ENCODE peak calls at places on chromosomes 4 and X, in seven cellular contexts. One of them, this sample, is unnamed.

GRCh38 chr4:65391814-65392213 is 278.5 kb downstream of the EPHA5 start:
- DNase-seq in AG10803: no peak
- DNase-seq in GM12865: no peak
- DNase-seq in CD4-positive, alpha-beta T cell: no peak
- DNase-seq in upper lobe of right lung: no peak
- DNase-seq in GM23338: no peak
- DNase-seq in fibroblast of mammary gland: no peak
- DNase-seq in this sample: no peak

GRCh38 chrX:13167444-13168207 is 123.2 kb upstream of the FAM9C start:
- DNase-seq in upper lobe of right lung: no peak
- DNase-seq in fibroblast of mammary gland: peak; percentile 64
- DNase-seq in GM12865: peak; percentile 4
- DNase-seq in CD4-positive, alpha-beta T cell: no peak
- DNase-seq in GM23338: no peak
- DNase-seq in AG10803: peak; percentile 69
- DNase-seq in this sample: peak; percentile 20

GRCh38 chr4:4866124-4866832 is 6.8 kb downstream of the MSX1 start:
- DNase-seq in upper lobe of right lung: no peak
- DNase-seq in fibroblast of mammary gland: no peak
- DNase-seq in GM12865: peak; percentile 27
- DNase-seq in AG10803: no peak
- DNase-seq in CD4-positive, alpha-beta T cell: no peak
- DNase-seq in GM23338: peak; percentile 57
- DNase-seq in this sample: no peak

GRCh38 chrX:40550069-40550468 is 30.7 kb upstream of the ATP6AP2 start:
- DNase-seq in CD4-positive, alpha-beta T cell: no peak
- DNase-seq in AG10803: no peak
- DNase-seq in fibroblast of mammary gland: no peak
- DNase-seq in GM23338: no peak
- DNase-seq in GM12865: no peak
- DNase-seq in upper lobe of right lung: no peak
- DNase-seq in this sample: no peak

GRCh38 chr4:169174247-169174646 is 96.5 kb downstream of the SH3RF1 start:
- DNase-seq in CD4-positive, alpha-beta T cell: no peak
- DNase-seq in GM12865: no peak
- DNase-seq in GM23338: no peak
- DNase-seq in fibroblast of mammary gland: no peak
- DNase-seq in AG10803: no peak
- DNase-seq in upper lobe of right lung: no peak
- DNase-seq in this sample: no peak

GRCh38 chr4:212438-213174 is 88.3 kb downstream of the ZNF718 start:
- DNase-seq in CD4-positive, alpha-beta T cell: no peak
- DNase-seq in upper lobe of right lung: peak; percentile 73
- DNase-seq in fibroblast of mammary gland: peak; percentile 90
- DNase-seq in GM12865: no peak
- DNase-seq in AG10803: peak; percentile 74
- DNase-seq in GM23338: peak; percentile 98
- DNase-seq in this sample: peak; percentile 16

GRCh38 chrX:15864629-15865028 is 10.0 kb upstream of the AP1S2 start:
- DNase-seq in AG10803: no peak
- DNase-seq in upper lobe of right lung: no peak
- DNase-seq in GM12865: no peak
- DNase-seq in fibroblast of mammary gland: peak; percentile 29
- DNase-seq in GM23338: no peak
- DNase-seq in CD4-positive, alpha-beta T cell: no peak
- DNase-seq in this sample: no peak

GRCh38 chr4:95066011-95066410 is 308.3 kb downstream of the BMPR1B start:
- DNase-seq in fibroblast of mammary gland: no peak
- DNase-seq in CD4-positive, alpha-beta T cell: no peak
- DNase-seq in AG10803: no peak
- DNase-seq in GM12865: no peak
- DNase-seq in upper lobe of right lung: no peak
- DNase-seq in GM23338: no peak
- DNase-seq in this sample: no peak

GRCh38 chrX:69357293-69357692 is 146.8 kb upstream of the NALF2 start:
- DNase-seq in CD4-positive, alpha-beta T cell: no peak
- DNase-seq in upper lobe of right lung: no peak
- DNase-seq in GM23338: no peak
- DNase-seq in fibroblast of mammary gland: no peak
- DNase-seq in GM12865: no peak
- DNase-seq in AG10803: no peak
- DNase-seq in this sample: no peak

GRCh38 chr4:101321481-101322042 is 25.8 kb downstream of the PPP3CA start:
- DNase-seq in AG10803: no peak
- DNase-seq in fibroblast of mammary gland: no peak
- DNase-seq in upper lobe of right lung: no peak
- DNase-seq in GM12865: no peak
- DNase-seq in CD4-positive, alpha-beta T cell: no peak
- DNase-seq in GM23338: no peak
- DNase-seq in this sample: no peak

GRCh38 chr4:102578819-102579218 is 77.7 kb downstream of the NFKB1 start:
- DNase-seq in GM12865: no peak
- DNase-seq in upper lobe of right lung: no peak
- DNase-seq in fibroblast of mammary gland: no peak
- DNase-seq in CD4-positive, alpha-beta T cell: no peak
- DNase-seq in GM23338: peak; percentile 93
- DNase-seq in AG10803: no peak
- DNase-seq in this sample: no peak
- TF ChIP-seq CTCF in GM12865: no peak
- TF ChIP-seq CTCF in upper lobe of right lung: peak; percentile 27
- TF ChIP-seq CTCF in fibroblast of mammary gland: no peak
- TF ChIP-seq CTCF in CD4-positive, alpha-beta T cell: peak; percentile 17
- TF ChIP-seq CTCF in GM23338: peak; percentile 74
- TF ChIP-seq CTCF in AG10803: peak; percentile 2
- TF ChIP-seq CTCF in this sample: no peak

DNA sequence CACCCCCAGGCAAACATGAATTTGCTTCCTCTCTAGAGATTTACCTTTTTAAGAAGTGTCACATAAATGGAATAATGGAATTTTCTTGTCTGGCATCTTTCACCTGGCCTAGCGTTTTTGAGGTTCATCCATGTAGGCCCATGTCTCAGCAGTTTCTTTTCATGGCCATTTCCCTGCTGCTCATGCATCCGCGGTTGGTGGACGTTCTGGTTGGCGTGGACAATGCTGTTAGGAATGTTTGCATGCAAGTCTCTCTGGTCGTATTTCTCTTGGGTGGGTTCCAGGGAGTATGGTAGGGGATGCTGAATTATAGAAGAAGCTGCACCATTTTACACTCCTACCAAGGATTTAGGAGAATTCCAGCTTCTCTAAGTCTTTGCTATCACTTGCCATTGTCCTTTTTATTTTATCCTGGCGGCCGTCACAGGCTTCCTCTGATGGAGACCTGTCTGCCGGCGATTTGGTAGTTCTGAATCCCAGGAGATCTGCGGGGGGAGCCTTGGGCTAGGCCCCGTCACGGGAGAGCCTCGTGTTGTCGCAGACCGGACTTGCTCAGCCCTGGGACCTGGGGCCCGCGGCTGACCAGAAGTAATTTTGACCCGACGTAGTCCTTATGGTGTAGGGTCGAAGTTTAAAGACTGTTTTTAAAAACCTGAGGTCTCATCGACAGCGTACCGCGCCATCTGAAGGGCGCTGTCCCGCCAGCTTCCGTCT is 56.9 kb upstream of the TADA2B start:
- DNase-seq in GM23338: peak; percentile 44
- DNase-seq in upper lobe of right lung: no peak
- DNase-seq in GM12865: no peak
- DNase-seq in CD4-positive, alpha-beta T cell: no peak
- DNase-seq in AG10803: peak; percentile 77
- DNase-seq in fibroblast of mammary gland: peak; percentile 71
- DNase-seq in this sample: no peak
- TF ChIP-seq CTCF in GM23338: no peak
- TF ChIP-seq CTCF in upper lobe of right lung: no peak
- TF ChIP-seq CTCF in GM12865: no peak
- TF ChIP-seq CTCF in CD4-positive, alpha-beta T cell: no peak
- TF ChIP-seq CTCF in AG10803: no peak
- TF ChIP-seq CTCF in fibroblast of mammary gland: no peak
- TF ChIP-seq CTCF in this sample: no peak

GRCh38 chr4:144754562-144755410 is 108.8 kb downstream of the HHIP start:
- DNase-seq in GM23338: peak; percentile 62
- DNase-seq in GM12865: no peak
- DNase-seq in upper lobe of right lung: no peak
- DNase-seq in CD4-positive, alpha-beta T cell: no peak
- DNase-seq in fibroblast of mammary gland: peak; percentile 42
- DNase-seq in AG10803: peak; percentile 12
- DNase-seq in this sample: no peak
- TF ChIP-seq CTCF in GM23338: peak; percentile 74
- TF ChIP-seq CTCF in GM12865: peak; percentile 19
- TF ChIP-seq CTCF in upper lobe of right lung: peak; percentile 18
- TF ChIP-seq CTCF in CD4-positive, alpha-beta T cell: no peak
- TF ChIP-seq CTCF in fibroblast of mammary gland: peak; percentile 66
- TF ChIP-seq CTCF in AG10803: peak; percentile 57
- TF ChIP-seq CTCF in this sample: no peak

GRCh38 chrX:100658936-100659335 is 14.9 kb downstream of the SRPX2 start:
- DNase-seq in GM23338: no peak
- DNase-seq in CD4-positive, alpha-beta T cell: no peak
- DNase-seq in fibroblast of mammary gland: no peak
- DNase-seq in GM12865: no peak
- DNase-seq in upper lobe of right lung: no peak
- DNase-seq in AG10803: no peak
- DNase-seq in this sample: no peak
- TF ChIP-seq CTCF in GM23338: no peak
- TF ChIP-seq CTCF in CD4-positive, alpha-beta T cell: no peak
- TF ChIP-seq CTCF in fibroblast of mammary gland: no peak
- TF ChIP-seq CTCF in GM12865: no peak
- TF ChIP-seq CTCF in upper lobe of right lung: no peak
- TF ChIP-seq CTCF in AG10803: no peak
- TF ChIP-seq CTCF in this sample: no peak

GRCh38 chrX:48645669-48646068 is 37.9 kb upstream of the WAS start:
- DNase-seq in upper lobe of right lung: no peak
- DNase-seq in AG10803: no peak
- DNase-seq in fibroblast of mammary gland: no peak
- DNase-seq in GM12865: no peak
- DNase-seq in CD4-positive, alpha-beta T cell: no peak
- DNase-seq in GM23338: no peak
- DNase-seq in this sample: no peak

GRCh38 chrX:48649109-48649508 is 34.5 kb upstream of the WAS start:
- DNase-seq in fibroblast of mammary gland: peak; percentile 17
- DNase-seq in GM23338: no peak
- DNase-seq in AG10803: no peak
- DNase-seq in GM12865: no peak
- DNase-seq in upper lobe of right lung: no peak
- DNase-seq in CD4-positive, alpha-beta T cell: no peak
- DNase-seq in this sample: no peak

DNA sequence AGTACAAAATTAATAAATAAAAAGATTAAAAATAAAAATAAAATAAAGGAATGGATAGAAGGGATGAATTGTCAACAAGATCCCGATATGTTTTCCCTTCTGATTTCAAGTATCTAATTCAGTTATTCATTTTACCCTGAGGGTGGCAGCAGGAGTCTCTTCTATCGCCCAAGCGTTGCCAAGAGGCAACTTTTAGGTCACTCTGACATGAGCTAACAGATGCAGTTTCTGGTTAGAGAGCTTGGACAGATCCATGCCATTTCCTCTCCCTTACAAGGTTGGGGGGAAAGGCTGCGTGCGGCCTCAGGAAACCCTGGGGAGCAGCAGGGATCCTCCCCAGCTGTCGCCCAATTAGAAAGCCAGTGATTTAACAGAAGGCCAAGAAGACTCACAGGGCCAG is 35.3 kb upstream of the WAS start:
- DNase-seq in GM23338: peak; percentile 77
- DNase-seq in upper lobe of right lung: no peak
- DNase-seq in AG10803: peak; percentile 65
- DNase-seq in fibroblast of mammary gland: peak; percentile 63
- DNase-seq in CD4-positive, alpha-beta T cell: peak; percentile 11
- DNase-seq in GM12865: peak; percentile 45
- DNase-seq in this sample: peak; percentile 43
- TF ChIP-seq CTCF in GM23338: peak; percentile 26
- TF ChIP-seq CTCF in upper lobe of right lung: peak; percentile 36
- TF ChIP-seq CTCF in AG10803: peak; percentile 48
- TF ChIP-seq CTCF in fibroblast of mammary gland: peak; percentile 35
- TF ChIP-seq CTCF in CD4-positive, alpha-beta T cell: peak; percentile 51
- TF ChIP-seq CTCF in GM12865: peak; percentile 13
- TF ChIP-seq CTCF in this sample: peak; percentile 25

GRCh38 chr4:80221161-80221560 is 23.9 kb downstream of the PRDM8 start:
- DNase-seq in AG10803: peak; percentile 61
- DNase-seq in GM23338: no peak
- DNase-seq in fibroblast of mammary gland: peak; percentile 65
- DNase-seq in CD4-positive, alpha-beta T cell: no peak
- DNase-seq in GM12865: no peak
- DNase-seq in upper lobe of right lung: no peak
- DNase-seq in this sample: no peak
- TF ChIP-seq CTCF in AG10803: peak; percentile 64
- TF ChIP-seq CTCF in GM23338: peak; percentile 42
- TF ChIP-seq CTCF in fibroblast of mammary gland: peak; percentile 56
- TF ChIP-seq CTCF in CD4-positive, alpha-beta T cell: peak; percentile 21
- TF ChIP-seq CTCF in GM12865: no peak
- TF ChIP-seq CTCF in upper lobe of right lung: peak; percentile 26
- TF ChIP-seq CTCF in this sample: peak; percentile 25

This sample was measured in activated CD8-positive, alpha-beta T cell treated with anti-CD3 and anti-CD28 coated beads for 36 hours.